ENCODE peak calls at places on chromosomes 7 and 10, in five cellular contexts. One of them, this sample, is unnamed.

GRCh38 chr7:155300641-155301452 is 3.2 kb downstream of the INSIG1 start:
- DNase-seq in activated effector memory CD4-positive, alpha-beta T cell treated with Interleukin-2 at 50 U/mL for 16 hours: no peak
- DNase-seq in iris pigment epithelial cell: no peak
- DNase-seq in activated naive CD4-positive, alpha-beta T cell treated with anti-CD3 and anti-CD28 coated beads for 36 hours: no peak
- DNase-seq in HCEC 1CT: no peak
- DNase-seq in this sample: no peak

GRCh38 chr10:44933922-44934321 is 22.8 kb downstream of the TMEM72 start:
- DNase-seq in activated effector memory CD4-positive, alpha-beta T cell treated with Interleukin-2 at 50 U/mL for 16 hours: no peak
- DNase-seq in iris pigment epithelial cell: no peak
- DNase-seq in activated naive CD4-positive, alpha-beta T cell treated with anti-CD3 and anti-CD28 coated beads for 36 hours: no peak
- DNase-seq in HCEC 1CT: no peak
- DNase-seq in this sample: no peak

GRCh38 chr10:86361134-86362128 is 5.2 kb downstream of the GRID1 start:
- DNase-seq in activated effector memory CD4-positive, alpha-beta T cell treated with Interleukin-2 at 50 U/mL for 16 hours: no peak
- DNase-seq in iris pigment epithelial cell: no peak
- DNase-seq in activated naive CD4-positive, alpha-beta T cell treated with anti-CD3 and anti-CD28 coated beads for 36 hours: no peak
- DNase-seq in HCEC 1CT: no peak
- DNase-seq in this sample: no peak

GRCh38 chr7:155338632-155339320 is 41.1 kb downstream of the INSIG1 start:
- DNase-seq in activated effector memory CD4-positive, alpha-beta T cell treated with Interleukin-2 at 50 U/mL for 16 hours: no peak
- DNase-seq in iris pigment epithelial cell: no peak
- DNase-seq in activated naive CD4-positive, alpha-beta T cell treated with anti-CD3 and anti-CD28 coated beads for 36 hours: peak
- DNase-seq in HCEC 1CT: no peak
- DNase-seq in this sample: no peak

GRCh38 chr10:22986771-22987542 is 59.1 kb downstream of the ARMC3 start:
- DNase-seq in activated effector memory CD4-positive, alpha-beta T cell treated with Interleukin-2 at 50 U/mL for 16 hours: no peak
- DNase-seq in iris pigment epithelial cell: peak
- DNase-seq in activated naive CD4-positive, alpha-beta T cell treated with anti-CD3 and anti-CD28 coated beads for 36 hours: no peak
- DNase-seq in HCEC 1CT: peak
- DNase-seq in this sample: peak

GRCh38 chr7:44282601-44283171 is 42.7 kb downstream of the CAMK2B start:
- DNase-seq in activated effector memory CD4-positive, alpha-beta T cell treated with Interleukin-2 at 50 U/mL for 16 hours: no peak
- DNase-seq in iris pigment epithelial cell: no peak
- DNase-seq in activated naive CD4-positive, alpha-beta T cell treated with anti-CD3 and anti-CD28 coated beads for 36 hours: peak
- DNase-seq in HCEC 1CT: no peak
- DNase-seq in this sample: no peak

GRCh38 chr10:132634241-132634946 is 96.8 kb downstream of the INPP5A start:
- DNase-seq in activated effector memory CD4-positive, alpha-beta T cell treated with Interleukin-2 at 50 U/mL for 16 hours: no peak
- DNase-seq in iris pigment epithelial cell: no peak
- DNase-seq in activated naive CD4-positive, alpha-beta T cell treated with anti-CD3 and anti-CD28 coated beads for 36 hours: no peak
- DNase-seq in HCEC 1CT: no peak
- DNase-seq in this sample: no peak

GRCh38 chr10:35424680-35425285 is 88.5 kb downstream of the CCNY start:
- DNase-seq in activated effector memory CD4-positive, alpha-beta T cell treated with Interleukin-2 at 50 U/mL for 16 hours: no peak
- DNase-seq in iris pigment epithelial cell: peak
- DNase-seq in activated naive CD4-positive, alpha-beta T cell treated with anti-CD3 and anti-CD28 coated beads for 36 hours: no peak
- DNase-seq in HCEC 1CT: no peak
- DNase-seq in this sample: no peak

GRCh38 chr10:14429043-14429713 is 98.5 kb upstream of the FRMD4A start:
- DNase-seq in activated effector memory CD4-positive, alpha-beta T cell treated with Interleukin-2 at 50 U/mL for 16 hours: no peak
- DNase-seq in iris pigment epithelial cell: no peak
- DNase-seq in activated naive CD4-positive, alpha-beta T cell treated with anti-CD3 and anti-CD28 coated beads for 36 hours: no peak
- DNase-seq in HCEC 1CT: no peak
- DNase-seq in this sample: no peak

GRCh38 chr7:157087646-157088045 is 51.1 kb upstream of the UBE3C start:
- DNase-seq in activated effector memory CD4-positive, alpha-beta T cell treated with Interleukin-2 at 50 U/mL for 16 hours: no peak
- DNase-seq in iris pigment epithelial cell: no peak
- DNase-seq in activated naive CD4-positive, alpha-beta T cell treated with anti-CD3 and anti-CD28 coated beads for 36 hours: no peak
- DNase-seq in HCEC 1CT: no peak
- DNase-seq in this sample: no peak

GRCh38 chr7:21828846-21829245 is 116.9 kb downstream of the CDCA7L start:
- DNase-seq in activated effector memory CD4-positive, alpha-beta T cell treated with Interleukin-2 at 50 U/mL for 16 hours: no peak
- DNase-seq in iris pigment epithelial cell: no peak
- DNase-seq in activated naive CD4-positive, alpha-beta T cell treated with anti-CD3 and anti-CD28 coated beads for 36 hours: no peak
- DNase-seq in HCEC 1CT: no peak
- DNase-seq in this sample: no peak

GRCh38 chr7:156014808-156015207 is 202.5 kb upstream of the SHH start:
- DNase-seq in activated effector memory CD4-positive, alpha-beta T cell treated with Interleukin-2 at 50 U/mL for 16 hours: no peak
- DNase-seq in iris pigment epithelial cell: no peak
- DNase-seq in activated naive CD4-positive, alpha-beta T cell treated with anti-CD3 and anti-CD28 coated beads for 36 hours: no peak
- DNase-seq in HCEC 1CT: no peak
- DNase-seq in this sample: no peak

GRCh38 chr7:16697507-16698199 is 51.7 kb downstream of the BZW2 start:
- DNase-seq in activated effector memory CD4-positive, alpha-beta T cell treated with Interleukin-2 at 50 U/mL for 16 hours: no peak
- DNase-seq in iris pigment epithelial cell: peak
- DNase-seq in activated naive CD4-positive, alpha-beta T cell treated with anti-CD3 and anti-CD28 coated beads for 36 hours: no peak
- DNase-seq in HCEC 1CT: no peak
- DNase-seq in this sample: peak

GRCh38 chr7:91055219-91055618 is 209.0 kb upstream of the FZD1 start:
- DNase-seq in activated effector memory CD4-positive, alpha-beta T cell treated with Interleukin-2 at 50 U/mL for 16 hours: no peak
- DNase-seq in iris pigment epithelial cell: no peak
- DNase-seq in activated naive CD4-positive, alpha-beta T cell treated with anti-CD3 and anti-CD28 coated beads for 36 hours: no peak
- DNase-seq in HCEC 1CT: no peak
- DNase-seq in this sample: no peak

GRCh38 chr10:6579904-6580278 is at the start of gene PRKCQ:
- DNase-seq in activated effector memory CD4-positive, alpha-beta T cell treated with Interleukin-2 at 50 U/mL for 16 hours: no peak
- DNase-seq in iris pigment epithelial cell: peak
- DNase-seq in activated naive CD4-positive, alpha-beta T cell treated with anti-CD3 and anti-CD28 coated beads for 36 hours: no peak
- DNase-seq in HCEC 1CT: no peak
- DNase-seq in this sample: no peak

GRCh38 chr10:78002541-78003284 is 26.6 kb downstream of the POLR3A start:
- DNase-seq in activated effector memory CD4-positive, alpha-beta T cell treated with Interleukin-2 at 50 U/mL for 16 hours: no peak
- DNase-seq in iris pigment epithelial cell: no peak
- DNase-seq in activated naive CD4-positive, alpha-beta T cell treated with anti-CD3 and anti-CD28 coated beads for 36 hours: no peak
- DNase-seq in HCEC 1CT: no peak
- DNase-seq in this sample: no peak

GRCh38 chr10:108204528-108205313 is 1040.2 kb upstream of the SORCS1 start:
- DNase-seq in activated effector memory CD4-positive, alpha-beta T cell treated with Interleukin-2 at 50 U/mL for 16 hours: no peak
- DNase-seq in iris pigment epithelial cell: no peak
- DNase-seq in activated naive CD4-positive, alpha-beta T cell treated with anti-CD3 and anti-CD28 coated beads for 36 hours: no peak
- DNase-seq in HCEC 1CT: peak
- DNase-seq in this sample: peak

GRCh38 chr7:101126651-101127459 is at the start of gene SERPINE1:
- DNase-seq in activated effector memory CD4-positive, alpha-beta T cell treated with Interleukin-2 at 50 U/mL for 16 hours: peak
- DNase-seq in iris pigment epithelial cell: peak
- DNase-seq in activated naive CD4-positive, alpha-beta T cell treated with anti-CD3 and anti-CD28 coated beads for 36 hours: peak
- DNase-seq in HCEC 1CT: peak
- DNase-seq in this sample: peak

GRCh38 chr10:24453404-24453830 is 244.5 kb downstream of the KIAA1217 start:
- DNase-seq in activated effector memory CD4-positive, alpha-beta T cell treated with Interleukin-2 at 50 U/mL for 16 hours: no peak
- DNase-seq in iris pigment epithelial cell: no peak
- DNase-seq in activated naive CD4-positive, alpha-beta T cell treated with anti-CD3 and anti-CD28 coated beads for 36 hours: no peak
- DNase-seq in HCEC 1CT: no peak
- DNase-seq in this sample: no peak

GRCh38 chr10:128186959-128187787 is 61.0 kb upstream of the MKI67 start:
- DNase-seq in activated effector memory CD4-positive, alpha-beta T cell treated with Interleukin-2 at 50 U/mL for 16 hours: peak
- DNase-seq in iris pigment epithelial cell: no peak
- DNase-seq in activated naive CD4-positive, alpha-beta T cell treated with anti-CD3 and anti-CD28 coated beads for 36 hours: peak
- DNase-seq in HCEC 1CT: no peak
- DNase-seq in this sample: no peak

GRCh38 chr10:124604214-124605000 is 139.8 kb downstream of the FAM53B start:
- DNase-seq in activated effector memory CD4-positive, alpha-beta T cell treated with Interleukin-2 at 50 U/mL for 16 hours: no peak
- DNase-seq in iris pigment epithelial cell: no peak
- DNase-seq in activated naive CD4-positive, alpha-beta T cell treated with anti-CD3 and anti-CD28 coated beads for 36 hours: no peak
- DNase-seq in HCEC 1CT: no peak
- DNase-seq in this sample: no peak

GRCh38 chr7:6256709-6257535 is 15.5 kb downstream of the CYTH3 start:
- DNase-seq in activated effector memory CD4-positive, alpha-beta T cell treated with Interleukin-2 at 50 U/mL for 16 hours: no peak
- DNase-seq in iris pigment epithelial cell: peak
- DNase-seq in activated naive CD4-positive, alpha-beta T cell treated with anti-CD3 and anti-CD28 coated beads for 36 hours: peak
- DNase-seq in HCEC 1CT: peak
- DNase-seq in this sample: peak

GRCh38 chr7:69757990-69758430 is 159.7 kb downstream of the AUTS2 start:
- DNase-seq in activated effector memory CD4-positive, alpha-beta T cell treated with Interleukin-2 at 50 U/mL for 16 hours: no peak
- DNase-seq in iris pigment epithelial cell: no peak
- DNase-seq in activated naive CD4-positive, alpha-beta T cell treated with anti-CD3 and anti-CD28 coated beads for 36 hours: no peak
- DNase-seq in HCEC 1CT: no peak
- DNase-seq in this sample: peak

GRCh38 chr7:41107938-41108448 is 594.9 kb downstream of the INHBA start:
- DNase-seq in activated effector memory CD4-positive, alpha-beta T cell treated with Interleukin-2 at 50 U/mL for 16 hours: no peak
- DNase-seq in iris pigment epithelial cell: peak
- DNase-seq in activated naive CD4-positive, alpha-beta T cell treated with anti-CD3 and anti-CD28 coated beads for 36 hours: no peak
- DNase-seq in HCEC 1CT: peak
- DNase-seq in this sample: no peak

GRCh38 chr10:66927271-66927950 is 1.6 kb downstream of the LRRTM3 start:
- DNase-seq in activated effector memory CD4-positive, alpha-beta T cell treated with Interleukin-2 at 50 U/mL for 16 hours: no peak
- DNase-seq in iris pigment epithelial cell: no peak
- DNase-seq in activated naive CD4-positive, alpha-beta T cell treated with anti-CD3 and anti-CD28 coated beads for 36 hours: no peak
- DNase-seq in HCEC 1CT: no peak
- DNase-seq in this sample: peak

GRCh38 chr7:94741179-94741578 is 85.2 kb upstream of the SGCE start:
- DNase-seq in activated effector memory CD4-positive, alpha-beta T cell treated with Interleukin-2 at 50 U/mL for 16 hours: no peak
- DNase-seq in iris pigment epithelial cell: peak
- DNase-seq in activated naive CD4-positive, alpha-beta T cell treated with anti-CD3 and anti-CD28 coated beads for 36 hours: no peak
- DNase-seq in HCEC 1CT: no peak
- DNase-seq in this sample: peak

GRCh38 chr7:76064208-76064970 is 16.5 kb downstream of the MDH2 start:
- DNase-seq in activated effector memory CD4-positive, alpha-beta T cell treated with Interleukin-2 at 50 U/mL for 16 hours: no peak
- DNase-seq in iris pigment epithelial cell: no peak
- DNase-seq in activated naive CD4-positive, alpha-beta T cell treated with anti-CD3 and anti-CD28 coated beads for 36 hours: no peak
- DNase-seq in HCEC 1CT: no peak
- DNase-seq in this sample: no peak

GRCh38 chr10:109892885-109893284 is 30.4 kb downstream of the XPNPEP1 start:
- DNase-seq in activated effector memory CD4-positive, alpha-beta T cell treated with Interleukin-2 at 50 U/mL for 16 hours: no peak
- DNase-seq in iris pigment epithelial cell: peak
- DNase-seq in activated naive CD4-positive, alpha-beta T cell treated with anti-CD3 and anti-CD28 coated beads for 36 hours: no peak
- DNase-seq in HCEC 1CT: no peak
- DNase-seq in this sample: peak

GRCh38 chr10:31028076-31028475 is 3.6 kb downstream of the ZNF438 start:
- DNase-seq in activated effector memory CD4-positive, alpha-beta T cell treated with Interleukin-2 at 50 U/mL for 16 hours: no peak
- DNase-seq in iris pigment epithelial cell: peak
- DNase-seq in activated naive CD4-positive, alpha-beta T cell treated with anti-CD3 and anti-CD28 coated beads for 36 hours: no peak
- DNase-seq in HCEC 1CT: no peak
- DNase-seq in this sample: peak

GRCh38 chr10:46229144-46229563 is 57.6 kb upstream of the ANTXRL start:
- DNase-seq in activated effector memory CD4-positive, alpha-beta T cell treated with Interleukin-2 at 50 U/mL for 16 hours: no peak
- DNase-seq in iris pigment epithelial cell: no peak
- DNase-seq in activated naive CD4-positive, alpha-beta T cell treated with anti-CD3 and anti-CD28 coated beads for 36 hours: peak
- DNase-seq in HCEC 1CT: no peak
- DNase-seq in this sample: peak

GRCh38 chr10:45100429-45100828 is 99.7 kb downstream of the ZNF22 start:
- DNase-seq in activated effector memory CD4-positive, alpha-beta T cell treated with Interleukin-2 at 50 U/mL for 16 hours: no peak
- DNase-seq in iris pigment epithelial cell: no peak
- DNase-seq in activated naive CD4-positive, alpha-beta T cell treated with anti-CD3 and anti-CD28 coated beads for 36 hours: no peak
- DNase-seq in HCEC 1CT: no peak
- DNase-seq in this sample: no peak

GRCh38 chr7:105353752-105354328 is 34.9 kb downstream of the SRPK2 start:
- DNase-seq in activated effector memory CD4-positive, alpha-beta T cell treated with Interleukin-2 at 50 U/mL for 16 hours: no peak
- DNase-seq in iris pigment epithelial cell: no peak
- DNase-seq in activated naive CD4-positive, alpha-beta T cell treated with anti-CD3 and anti-CD28 coated beads for 36 hours: no peak
- DNase-seq in HCEC 1CT: no peak
- DNase-seq in this sample: peak